ENCODE peak calls at places on chromosomes 12 and 14, in nine cellular contexts. N is amniotic stem cell; O is germinal center; P is M059J; D is activated naive CD4-positive, alpha-beta T cell treated with anti-CD3 and anti-CD28 coated beads, Interleukin-2, amount 50 U/mL, for 16 hours; R is stimulated activated CD8-positive, alpha-beta memory T cell treated with anti-CD3 and anti-CD28 coated beads, Interleukin-7, amount 100 ng/mL, for 24 hours; S is H1; G is AG09319; U is fibroblast of mammary gland. Y is an unnamed sample.

GRCh38 chr14:28707814-28708213 is 58.8 kb upstream of the FOXG1 start:
- DNase-seq in U (peak), G (no peak), N (peak), P (peak), S (no peak), D (no peak), O (no peak), R (no peak), Y (no peak)

GRCh38 chr12:3145036-3145435 is 67.9 kb downstream of the TSPAN9 start:
- DNase-seq in S (no peak), O (no peak), D (no peak), P (no peak), N (no peak), R (no peak), U (no peak), G (no peak), Y (no peak)

GRCh38 chr12:25959069-25959961 is 833 bp downstream of the RASSF8 start:
- DNase-seq in O (peak), N (peak), R (no peak), S (no peak), G (peak), U (peak), D (peak), P (peak), Y (no peak)

GRCh38 chr14:90658541-90658967 is 157.7 kb downstream of the TTC7B start:
- DNase-seq in O (no peak), N (peak), D (no peak), U (no peak), P (peak), R (no peak), G (no peak), S (no peak), Y (no peak)

GRCh38 chr14:91170504-91171121 is 56.7 kb downstream of the DGLUCY start:
- DNase-seq in D (no peak), U (no peak), R (no peak), G (no peak), N (no peak), S (no peak), P (peak), O (no peak), Y (no peak)

GRCh38 chr12:121926874-121927706 is 8.7 kb downstream of the CFAP251 start:
- DNase-seq in S (no peak), D (no peak), O (no peak), P (peak), U (no peak), R (no peak), N (no peak), G (no peak), Y (no peak)

GRCh38 chr14:84128025-84128424 is 1401.9 kb upstream of the FLRT2 start:
- DNase-seq in S (no peak), D (no peak), N (no peak), U (no peak), G (no peak), R (no peak), O (no peak), P (no peak), Y (no peak)

GRCh38 chr14:99561827-99562226 is 42.2 kb downstream of the CCDC85C start:
- DNase-seq in O (no peak), P (no peak), G (no peak), U (no peak), D (no peak), S (no peak), R (no peak), N (no peak), Y (no peak)

GRCh38 chr14:34106310-34106709 is 155.4 kb upstream of the EGLN3 start:
- DNase-seq in S (no peak), N (no peak), U (no peak), D (no peak), G (no peak), P (no peak), O (no peak), R (no peak), Y (no peak)

GRCh38 chr14:102554835-102555819 is 37.3 kb upstream of the RCOR1 start:
- DNase-seq in N (no peak), U (no peak), G (no peak), P (no peak), D (peak), R (no peak), S (no peak), O (peak), Y (peak)

GRCh38 chr12:117097159-117097558 is 2.1 kb downstream of the TESC start:
- DNase-seq in S (no peak), P (no peak), O (no peak), G (no peak), N (no peak), U (no peak), D (no peak), R (no peak), Y (no peak)

GRCh38 chr12:52865090-52865944 is 16.5 kb upstream of the KRT78 start:
- DNase-seq in O (peak), G (no peak), D (no peak), R (no peak), S (no peak), N (peak), P (peak), U (peak), Y (no peak)

GRCh38 chr14:35399083-35399807 is 5.3 kb downstream of the NFKBIA start:
- DNase-seq in R (no peak), D (no peak), G (no peak), S (no peak), O (no peak), P (no peak), N (no peak), U (no peak), Y (no peak)

GRCh38 chr14:90019824-90020523 is 41.8 kb upstream of the KCNK13 start:
- DNase-seq in P (no peak), D (no peak), G (no peak), U (peak), N (no peak), S (no peak), O (no peak), R (no peak), Y (no peak)

GRCh38 chr12:92649511-92650227 is 53.1 kb upstream of the PLEKHG7 start:
- DNase-seq in O (peak), S (peak), D (peak), P (peak), R (no peak), G (peak), N (peak), U (peak), Y (peak)

GRCh38 chr14:22112004-22112403 is 438.4 kb upstream of the OR4E1 start:
- DNase-seq in N (no peak), U (peak), P (no peak), D (peak), O (peak), G (no peak), R (peak), S (no peak), Y (peak)

GRCh38 chr14:36771256-36771655 is 109.6 kb downstream of the PAX9 start:
- DNase-seq in U (no peak), D (no peak), N (no peak), P (no peak), O (no peak), R (no peak), G (no peak), S (no peak), Y (no peak)

Y was measured in T follicular helper cell.